ENCODE peak calls at places on chromosomes 3 and 15, in four cellular contexts. P is endothelial cell, Z is adrenal gland, O is T-helper 2 cell. U is an unnamed sample.

GRCh38 chr3:170007031-170007663 is 30.6 kb upstream of the GPR160 start:
- DNase-seq in P (no peak), Z (peak), O (no peak), U (no peak)

GRCh38 chr3:71973337-71974030 is 188.5 kb upstream of the PROK2 start:
- DNase-seq in P (no peak), Z (peak), O (no peak), U (no peak)

GRCh38 chr3:149464706-149465328 is 9.7 kb upstream of the TM4SF4 start:
- DNase-seq in P (no peak), Z (no peak), O (no peak), U (no peak)

GRCh38 chr3:135017494-135017893 is 222.4 kb downstream of the EPHB1 start:
- DNase-seq in P (no peak), Z (no peak), O (no peak), U (no peak)

GRCh38 chr3:134638385-134639020 is 12.3 kb downstream of the KY start:
- DNase-seq in P (no peak), Z (no peak), O (no peak), U (no peak)

GRCh38 chr3:13492976-13493866 is 13.1 kb downstream of the HDAC11 start:
- DNase-seq in P (no peak), Z (no peak), O (no peak), U (no peak)

GRCh38 chr3:20336572-20336971 is 150.6 kb upstream of the SGO1 start:
- DNase-seq in P (no peak), Z (no peak), O (no peak), U (no peak)

GRCh38 chr3:185225523-185225922 is 28.3 kb downstream of the EHHADH start:
- DNase-seq in P (no peak), Z (no peak), O (no peak), U (no peak)

GRCh38 chr3:183502237-183502636 is 53.3 kb downstream of the KLHL6 start:
- DNase-seq in P (no peak), Z (no peak), O (no peak), U (no peak)

GRCh38 chr15:60784855-60785254 is 305.9 kb upstream of the ICE2 start:
- DNase-seq in P (no peak), Z (no peak), O (no peak), U (peak)

GRCh38 chr3:18124501-18124900 is 300.6 kb downstream of the SATB1 start:
- DNase-seq in P (no peak), Z (no peak), O (no peak), U (no peak)

GRCh38 chr3:49165771-49166751 is at the start of gene CCDC71:
- DNase-seq in P (peak), Z (peak), O (peak), U (peak)

GRCh38 chr15:69852482-69853275 is 245.0 kb downstream of the TLE3 start:
- DNase-seq in P (no peak), Z (no peak), O (no peak), U (no peak)

GRCh38 chr15:77186518-77187095 is 115.7 kb upstream of the TSPAN3 start:
- DNase-seq in P (no peak), Z (no peak), O (no peak), U (peak)

GRCh38 chr3:152330565-152330964 is 61.8 kb downstream of the MBNL1 start:
- DNase-seq in P (no peak), Z (no peak), O (no peak), U (no peak)

GRCh38 chr3:119559441-119559963 is at the start of gene CD80:
- DNase-seq in P (peak), Z (peak), O (peak), U (peak)

GRCh38 chr3:139202226-139202958 is 141.4 kb upstream of the MRPS22 start:
- DNase-seq in P (peak), Z (no peak), O (no peak), U (peak)

GRCh38 chr15:40282870-40283614 is at the start of gene ANKRD63:
- DNase-seq in P (no peak), Z (no peak), O (peak), U (no peak)

GRCh38 chr3:20185364-20185732 is 658 bp downstream of the SGO1 start:
- DNase-seq in P (peak), Z (no peak), O (no peak), U (peak)

GRCh38 chr15:86919581-86919980 is 839.9 kb downstream of the AGBL1 start:
- DNase-seq in P (no peak), Z (no peak), O (no peak), U (no peak)

GRCh38 chr3:14338898-14339458 is 63.4 kb upstream of the SLC6A6 start:
- DNase-seq in P (no peak), Z (no peak), O (no peak), U (no peak)

GRCh38 chr3:97778152-97778551 is 13.6 kb downstream of the ARL6 start:
- DNase-seq in P (no peak), Z (no peak), O (no peak), U (no peak)

GRCh38 chr3:31610700-31611275 is 78.1 kb downstream of the STT3B start:
- DNase-seq in P (peak), Z (no peak), O (no peak), U (peak)

GRCh38 chr15:43525131-43525530 is 7.7 kb downstream of the MAP1A start:
- DNase-seq in P (no peak), Z (no peak), O (no peak), U (no peak)

GRCh38 chr3:186361246-186361611 is 805 bp downstream of the DGKG start:
- DNase-seq in P (no peak), Z (no peak), O (no peak), U (no peak)

GRCh38 chr3:111577798-111578685 is 17.1 kb downstream of the ZBED2 start:
- DNase-seq in P (peak), Z (no peak), O (no peak), U (peak)

GRCh38 chr3:61872077-61872706 is 310.8 kb downstream of the PTPRG start:
- DNase-seq in P (no peak), Z (no peak), O (no peak), U (no peak)

GRCh38 chr3:144273611-144274010 is 302.0 kb downstream of the DIPK2A start:
- DNase-seq in P (no peak), Z (no peak), O (no peak), U (no peak)

GRCh38 chr3:54955496-54955895 is 27.6 kb upstream of the LRTM1 start:
- DNase-seq in P (no peak), Z (no peak), O (no peak), U (no peak)

U was measured in SK-N-DZ.